ENCODE peak calls at places on chromosomes 2 and 18, in eight cellular contexts. One of them, this sample, is unnamed.

GRCh38 chr2:201680743-201681142 is 17.7 kb downstream of the MPP4 start:
- DNase-seq in amygdala: no peak
- DNase-seq in right atrium auricular region: no peak
- DNase-seq in kidney tubule cell: peak; percentile 9
- DNase-seq in CD4-positive, alpha-beta memory T cell: no peak
- DNase-seq in kidney: no peak
- DNase-seq in anterior cingulate cortex: no peak
- DNase-seq in stimulated activated CD8-positive, alpha-beta memory T cell treated with anti-CD3 and anti-CD28 coated beads, Interleukin-15, amount 100 ng/mL, for 1 hour: no peak
- DNase-seq in this sample: no peak

GRCh38 chr18:25230658-25231326 is 121.2 kb downstream of the ZNF521 start:
- DNase-seq in amygdala: peak; percentile 40
- DNase-seq in right atrium auricular region: peak; percentile 93
- DNase-seq in kidney tubule cell: peak; percentile 40
- DNase-seq in CD4-positive, alpha-beta memory T cell: no peak
- DNase-seq in kidney: peak; percentile 72
- DNase-seq in anterior cingulate cortex: peak; percentile 64
- DNase-seq in stimulated activated CD8-positive, alpha-beta memory T cell treated with anti-CD3 and anti-CD28 coated beads, Interleukin-15, amount 100 ng/mL, for 1 hour: no peak
- DNase-seq in this sample: peak; percentile 94

GRCh38 chr18:52465391-52465790 is 125.4 kb downstream of the DCC start:
- DNase-seq in amygdala: no peak
- DNase-seq in right atrium auricular region: no peak
- DNase-seq in kidney tubule cell: no peak
- DNase-seq in CD4-positive, alpha-beta memory T cell: no peak
- DNase-seq in kidney: no peak
- DNase-seq in anterior cingulate cortex: no peak
- DNase-seq in stimulated activated CD8-positive, alpha-beta memory T cell treated with anti-CD3 and anti-CD28 coated beads, Interleukin-15, amount 100 ng/mL, for 1 hour: no peak
- DNase-seq in this sample: no peak

GRCh38 chr2:168678153-168678853 is 124.1 kb upstream of the NOSTRIN start:
- DNase-seq in amygdala: no peak
- DNase-seq in right atrium auricular region: no peak
- DNase-seq in kidney tubule cell: no peak
- DNase-seq in CD4-positive, alpha-beta memory T cell: no peak
- DNase-seq in kidney: no peak
- DNase-seq in anterior cingulate cortex: no peak
- DNase-seq in stimulated activated CD8-positive, alpha-beta memory T cell treated with anti-CD3 and anti-CD28 coated beads, Interleukin-15, amount 100 ng/mL, for 1 hour: no peak
- DNase-seq in this sample: no peak

GRCh38 chr2:39524061-39524460 is 87.0 kb upstream of the MAP4K3 start:
- DNase-seq in amygdala: no peak
- DNase-seq in right atrium auricular region: no peak
- DNase-seq in kidney tubule cell: no peak
- DNase-seq in CD4-positive, alpha-beta memory T cell: no peak
- DNase-seq in kidney: no peak
- DNase-seq in anterior cingulate cortex: no peak
- DNase-seq in stimulated activated CD8-positive, alpha-beta memory T cell treated with anti-CD3 and anti-CD28 coated beads, Interleukin-15, amount 100 ng/mL, for 1 hour: no peak
- DNase-seq in this sample: no peak

GRCh38 chr2:6264198-6264597 is 572.0 kb downstream of the SOX11 start:
- DNase-seq in amygdala: no peak
- DNase-seq in right atrium auricular region: no peak
- DNase-seq in kidney tubule cell: no peak
- DNase-seq in CD4-positive, alpha-beta memory T cell: no peak
- DNase-seq in kidney: no peak
- DNase-seq in anterior cingulate cortex: no peak
- DNase-seq in stimulated activated CD8-positive, alpha-beta memory T cell treated with anti-CD3 and anti-CD28 coated beads, Interleukin-15, amount 100 ng/mL, for 1 hour: no peak
- DNase-seq in this sample: no peak

GRCh38 chr18:45081579-45082181 is 401.0 kb downstream of the SETBP1 start:
- DNase-seq in amygdala: no peak
- DNase-seq in right atrium auricular region: no peak
- DNase-seq in kidney tubule cell: peak; percentile 16
- DNase-seq in CD4-positive, alpha-beta memory T cell: no peak
- DNase-seq in kidney: no peak
- DNase-seq in anterior cingulate cortex: no peak
- DNase-seq in stimulated activated CD8-positive, alpha-beta memory T cell treated with anti-CD3 and anti-CD28 coated beads, Interleukin-15, amount 100 ng/mL, for 1 hour: no peak
- DNase-seq in this sample: no peak

GRCh38 chr2:73962798-73963197 is 21.9 kb upstream of the TET3 start:
- DNase-seq in amygdala: no peak
- DNase-seq in right atrium auricular region: no peak
- DNase-seq in kidney tubule cell: no peak
- DNase-seq in CD4-positive, alpha-beta memory T cell: no peak
- DNase-seq in kidney: no peak
- DNase-seq in anterior cingulate cortex: no peak
- DNase-seq in stimulated activated CD8-positive, alpha-beta memory T cell treated with anti-CD3 and anti-CD28 coated beads, Interleukin-15, amount 100 ng/mL, for 1 hour: no peak
- DNase-seq in this sample: no peak

GRCh38 chr18:26119246-26119645 is 14.4 kb upstream of the PSMA8 start:
- DNase-seq in amygdala: no peak
- DNase-seq in right atrium auricular region: no peak
- DNase-seq in kidney tubule cell: no peak
- DNase-seq in CD4-positive, alpha-beta memory T cell: no peak
- DNase-seq in kidney: no peak
- DNase-seq in anterior cingulate cortex: no peak
- DNase-seq in stimulated activated CD8-positive, alpha-beta memory T cell treated with anti-CD3 and anti-CD28 coated beads, Interleukin-15, amount 100 ng/mL, for 1 hour: no peak
- DNase-seq in this sample: no peak

GRCh38 chr2:66733361-66733760 is 298.4 kb downstream of the MEIS1 start:
- DNase-seq in amygdala: no peak
- DNase-seq in right atrium auricular region: no peak
- DNase-seq in kidney tubule cell: no peak
- DNase-seq in CD4-positive, alpha-beta memory T cell: no peak
- DNase-seq in kidney: no peak
- DNase-seq in anterior cingulate cortex: no peak
- DNase-seq in stimulated activated CD8-positive, alpha-beta memory T cell treated with anti-CD3 and anti-CD28 coated beads, Interleukin-15, amount 100 ng/mL, for 1 hour: no peak
- DNase-seq in this sample: no peak

GRCh38 chr2:96414161-96414713 is 78.7 kb downstream of the NCAPH start:
- DNase-seq in amygdala: no peak
- DNase-seq in right atrium auricular region: no peak
- DNase-seq in kidney tubule cell: no peak
- DNase-seq in CD4-positive, alpha-beta memory T cell: no peak
- DNase-seq in kidney: no peak
- DNase-seq in anterior cingulate cortex: no peak
- DNase-seq in stimulated activated CD8-positive, alpha-beta memory T cell treated with anti-CD3 and anti-CD28 coated beads, Interleukin-15, amount 100 ng/mL, for 1 hour: no peak
- DNase-seq in this sample: no peak

GRCh38 chr2:113886479-113887383 is 3.2 kb upstream of the ACTR3 start:
- DNase-seq in amygdala: no peak
- DNase-seq in right atrium auricular region: peak; percentile 65
- DNase-seq in kidney tubule cell: peak; percentile 91
- DNase-seq in CD4-positive, alpha-beta memory T cell: no peak
- DNase-seq in kidney: peak; percentile 71
- DNase-seq in anterior cingulate cortex: no peak
- DNase-seq in stimulated activated CD8-positive, alpha-beta memory T cell treated with anti-CD3 and anti-CD28 coated beads, Interleukin-15, amount 100 ng/mL, for 1 hour: peak; percentile 7
- DNase-seq in this sample: no peak